ENCODE peak calls at places on chromosomes 7 and 10, in four cellular contexts. G is endothelial cell of umbilical vein, S is sigmoid colon, W is upper lobe of left lung. H is an unnamed sample.

GRCh38 chr7:7428806-7429205 is 106.9 kb downstream of the COL28A1 start:
- DNase-seq in S (no peak), W (no peak), G (no peak), H (no peak)

GRCh38 chr7:148078126-148078525 is 512.4 kb upstream of the C7orf33 start:
- DNase-seq in W (no peak), G (no peak), S (no peak), H (no peak)

GRCh38 chr10:55329796-55330195 is 528.8 kb upstream of the PCDH15 start:
- DNase-seq in S (no peak), W (no peak), G (no peak), H (no peak)

GRCh38 chr10:110448682-110449418 is 48.9 kb upstream of the DUSP5 start:
- DNase-seq in G (no peak), S (peak; percentile 33), W (no peak), H (no peak)

GRCh38 chr7:106598663-106599342 is 62.2 kb downstream of the CCDC71L start:
- DNase-seq in S (peak; percentile 68), G (peak; percentile 87), W (no peak), H (peak; percentile 78)

GRCh38 chr7:150339369-150339768 is 2.1 kb downstream of the RARRES2 start:
- DNase-seq in G (no peak), S (no peak), W (no peak), H (no peak)

GRCh38 chr7:24922099-24922773 is 57.7 kb downstream of the OSBPL3 start:
- DNase-seq in W (no peak), G (peak; percentile 36), S (no peak), H (no peak)

GRCh38 chr10:48284002-48284546 is 9.6 kb upstream of the FRMPD2 start:
- DNase-seq in W (no peak), G (no peak), S (no peak), H (no peak)

GRCh38 chr7:151249034-151249731 is 689 bp upstream of the SMARCD3 start:
- DNase-seq in W (peak; percentile 93), S (peak; percentile 85), G (peak; percentile 56), H (peak; percentile 54)

GRCh38 chr10:123266981-123267380 is 112.8 kb downstream of the BUB3 start:
- DNase-seq in S (no peak), W (no peak), G (no peak), H (no peak)

GRCh38 chr10:67520924-67521520 is 175.0 kb downstream of the CTNNA3 start:
- DNase-seq in W (no peak), G (peak; percentile 54), S (no peak), H (peak; percentile 10)

GRCh38 chr7:28410628-28411578 is 1.4 kb upstream of the CREB5 start:
- DNase-seq in G (peak; percentile 76), W (no peak), S (peak; percentile 85), H (peak; percentile 23)

GRCh38 chr10:107437921-107438320 is 273.4 kb upstream of the SORCS1 start:
- DNase-seq in G (no peak), S (no peak), W (no peak), H (no peak)

GRCh38 chr7:13179775-13180448 is 492.5 kb downstream of the ARL4A start:
- DNase-seq in S (no peak), G (no peak), W (no peak), H (no peak)

GRCh38 chr10:23155166-23155565 is 36.9 kb upstream of the PTF1A start:
- DNase-seq in W (no peak), S (no peak), G (no peak), H (no peak)

GRCh38 chr7:138900040-138900828 is 81.0 kb downstream of the KIAA1549 start:
- DNase-seq in G (no peak), W (no peak), S (no peak), H (no peak)

GRCh38 chr7:17580141-17580540 is 281.7 kb downstream of the AHR start:
- DNase-seq in S (no peak), W (no peak), G (no peak), H (no peak)

GRCh38 chr10:25363638-25364037 is 188.8 kb downstream of the GPR158 start:
- DNase-seq in W (no peak), G (no peak), S (no peak), H (no peak)

GRCh38 chr10:132387723-132388210 is 9.2 kb upstream of the PWWP2B start:
- DNase-seq in W (peak; percentile 95), S (peak; percentile 86), G (peak; percentile 28), H (peak; percentile 84)

GRCh38 chr7:111238891-111239290 is 148.0 kb downstream of the LRRN3 start:
- DNase-seq in W (no peak), G (peak; percentile 56), S (no peak), H (no peak)
- H3K4me3 ChIP-seq in W (peak overlapping the region; percentile 4), G (no peak overlapping the region), S (peak overlapping the region; percentile 10), H (no peak overlapping the region)

GRCh38 chr10:124703778-124704427 is 40.3 kb downstream of the FAM53B start:
- DNase-seq in W (no peak), S (peak; percentile 90), G (peak; percentile 33), H (no peak)

GRCh38 chr10:124705021-124705740 is 39.0 kb downstream of the FAM53B start:
- DNase-seq in W (no peak), G (no peak), S (no peak), H (no peak)

GRCh38 chr10:124703372-124703771 is 40.8 kb downstream of the FAM53B start:
- DNase-seq in S (no peak), G (no peak), W (no peak), H (no peak)

GRCh38 chr10:124705817-124706461 is 38.2 kb downstream of the FAM53B start:
- DNase-seq in S (no peak), G (no peak), W (no peak), H (no peak)

GRCh38 chr10:124704428-124704805 is 39.8 kb downstream of the FAM53B start:
- DNase-seq in W (no peak), G (no peak), S (no peak), H (no peak)
- H3K4me1 ChIP-seq in W (peaks cover 98% of the 10 kb centered on the region), G (peaks cover 26% of the 10 kb centered on the region), S (peaks cover 94% of the 10 kb centered on the region), H (peaks cover 70% of the 10 kb centered on the region)

GRCh38 chr7:75537731-75538130 is 45.6 kb downstream of the SPDYE5 start:
- DNase-seq in G (no peak), W (no peak), S (peak; percentile 20), H (no peak)

GRCh38 chr7:75533926-75534325 is 41.8 kb downstream of the SPDYE5 start:
- DNase-seq in W (no peak), S (peak; percentile 17), G (no peak), H (no peak)

GRCh38 chr7:75536491-75536890 is 44.4 kb downstream of the SPDYE5 start:
- DNase-seq in G (no peak), W (no peak), S (peak; percentile 4), H (no peak)

GRCh38 chr7:75534727-75535307 is 42.7 kb downstream of the SPDYE5 start:
- DNase-seq in W (no peak), S (no peak), G (no peak), H (no peak)

DNA sequence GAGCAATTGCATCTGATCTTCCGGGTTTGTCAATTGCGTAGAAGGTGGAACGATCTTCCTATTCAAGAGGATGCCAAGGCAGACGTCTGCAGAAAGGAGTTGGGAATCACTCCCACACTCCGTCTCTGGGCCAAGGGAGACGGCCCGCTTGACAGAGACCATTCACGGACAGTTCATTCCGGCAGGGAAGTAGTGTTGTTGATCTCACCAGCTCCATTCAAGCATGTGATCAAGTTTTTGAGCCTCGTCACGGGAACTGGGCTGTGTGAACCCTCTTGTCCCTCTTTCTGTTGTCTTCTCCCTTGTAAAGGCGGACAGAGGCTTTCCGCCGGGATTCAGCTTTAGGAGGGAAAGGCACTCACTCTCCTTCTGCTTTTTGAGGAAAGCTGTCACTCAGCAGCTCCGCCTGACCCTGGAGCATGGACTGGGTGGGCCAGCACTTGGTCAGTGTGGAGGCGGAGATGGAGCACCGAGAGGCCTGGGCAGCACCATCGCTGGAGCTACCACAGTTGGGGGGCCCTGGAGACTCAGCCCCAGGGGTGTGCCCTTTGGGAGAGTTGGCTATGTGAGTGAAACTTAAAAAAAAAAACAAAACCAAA is 44.9 kb downstream of the SPDYE5 start:
- DNase-seq in W (no peak), G (no peak), S (peak; percentile 38), H (no peak)
- TF ChIP-seq POLR2AphosphoS5 in W (no peak), G (no peak), S (no peak), H (no peak)

DNA sequence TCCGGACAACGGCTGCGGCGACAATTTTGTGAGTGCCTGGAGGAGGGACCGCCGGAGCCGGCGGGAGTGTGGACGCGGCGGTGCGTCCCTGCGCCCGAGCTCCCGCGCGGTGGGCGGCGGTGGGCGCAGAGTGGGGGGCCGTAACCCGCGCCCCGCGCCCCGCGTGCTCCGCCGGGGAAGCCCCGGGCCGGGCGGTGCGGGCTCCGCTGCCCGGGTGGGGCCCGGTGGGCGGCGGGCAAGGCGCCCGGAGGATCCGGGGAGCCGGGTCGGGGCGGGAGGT is 425 bp downstream of the MTURN start:
- DNase-seq in S (no peak), W (no peak), G (no peak), H (no peak)
- H3K4me3 ChIP-seq in S (peak overlapping the region; percentile 95), W (peak overlapping the region; percentile 96), G (peak overlapping the region; percentile 83), H (peak overlapping the region; percentile 61)

GRCh38 chr10:80472234-80473095 is 18.4 kb downstream of the TSPAN14 start:
- DNase-seq in S (no peak), W (no peak), G (peak; percentile 57), H (no peak)

GRCh38 chr10:80474920-80475319 is 20.8 kb downstream of the TSPAN14 start:
- DNase-seq in S (no peak), G (no peak), W (no peak), H (no peak)

GRCh38 chr10:80473692-80474596 is 19.8 kb downstream of the TSPAN14 start:
- DNase-seq in S (no peak), W (no peak), G (no peak), H (no peak)

GRCh38 chr10:80473096-80473657 is 19.1 kb downstream of the TSPAN14 start:
- DNase-seq in W (no peak), G (no peak), S (no peak), H (no peak)

DNA sequence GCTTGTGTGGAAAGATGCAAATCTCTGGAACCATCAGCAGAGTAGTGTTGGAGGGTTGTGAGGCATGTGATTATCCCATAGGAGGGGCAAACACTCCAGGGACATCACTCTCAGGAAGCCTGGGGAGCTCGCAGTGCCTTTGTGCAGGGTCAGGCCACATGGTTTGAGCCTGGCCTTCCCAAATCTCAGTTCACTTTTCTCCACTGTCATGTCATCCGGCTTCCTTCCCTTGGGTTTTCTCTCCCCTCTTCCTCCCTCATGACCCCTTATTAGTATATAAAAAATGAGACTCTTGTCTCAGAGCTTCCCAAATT is 20.4 kb downstream of the TSPAN14 start:
- DNase-seq in G (no peak), S (no peak), W (no peak), H (no peak)
- H3K4me1 ChIP-seq in G (peaks cover 73% of the 10 kb centered on the region), S (peaks cover 27% of the 10 kb centered on the region), W (peaks cover 88% of the 10 kb centered on the region), H (peaks cover 38% of the 10 kb centered on the region)

DNA sequence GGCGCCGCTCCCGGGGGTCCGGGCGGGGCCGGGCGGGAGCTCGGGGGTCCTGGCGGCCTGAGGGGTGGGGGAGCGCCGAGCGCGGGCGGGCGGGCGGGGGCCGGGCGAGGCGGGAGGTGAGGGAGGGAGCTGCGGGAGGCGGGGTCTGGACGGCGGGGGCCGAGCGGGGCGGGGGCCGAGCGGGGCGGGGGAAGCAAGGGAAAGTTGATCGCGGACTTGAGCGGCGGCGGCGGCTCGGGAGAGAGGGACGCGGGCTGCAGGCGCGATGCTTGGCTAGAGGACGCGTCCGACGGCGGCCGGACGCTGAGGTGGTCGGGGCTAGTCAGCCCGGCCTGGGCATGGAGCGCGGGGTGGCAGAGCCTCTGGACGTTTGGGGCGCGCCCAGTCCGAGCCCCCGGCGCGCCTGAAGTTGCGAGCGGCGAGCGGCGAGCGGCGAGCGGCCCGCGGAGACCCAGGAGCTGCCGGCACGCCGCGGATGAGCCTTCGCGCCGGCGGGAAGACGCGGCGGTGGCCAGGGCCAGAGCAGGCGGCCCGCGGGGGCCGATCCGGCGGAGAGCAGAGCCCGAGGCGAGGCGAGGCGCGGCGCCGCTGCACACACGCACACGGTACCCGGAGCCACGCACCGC is at the start of gene CDH23:
- DNase-seq in G (no peak), W (peak; percentile 92), S (peak; percentile 70), H (peak; percentile 38)
- TF ChIP-seq POLR2AphosphoS5 in G (no peak), W (no peak), S (no peak), H (no peak)

GRCh38 chr10:5219262-5219661 is 22.6 kb downstream of the AKR1C4 start:
- DNase-seq in G (no peak), S (no peak), W (no peak), H (no peak)
- H3K4me3 ChIP-seq in G (no peak overlapping the region), S (no peak overlapping the region), W (no peak overlapping the region), H (no peak overlapping the region)

GRCh38 chr7:107936312-107936711 is 45.3 kb downstream of the DLD start:
- DNase-seq in W (no peak), G (no peak), S (no peak), H (no peak)
- H3K4me1 ChIP-seq in W (no peaks in the 10 kb centered on the region), G (peaks cover 33% of the 10 kb centered on the region), S (peaks cover 96% of the 10 kb centered on the region), H (peaks cover 51% of the 10 kb centered on the region)